ENCODE peak calls at places on chromosomes 1 and 21, in seven cellular contexts. One of them, this sample, is unnamed. For H3K9me3, the result is how much of the 10 kb centered on the place peaks cover.

GRCh38 chr1:234554478-234555311 is 55.3 kb downstream of the IRF2BP2 start:
- DNase-seq in OCI-LY7: no peak
- DNase-seq in MM.1S: no peak
- DNase-seq in aorta: no peak
- DNase-seq in Peyer's patch: no peak
- DNase-seq in heart right ventricle: no peak
- DNase-seq in endodermal cell: peak
- DNase-seq in this sample: no peak

GRCh38 chr1:225554216-225554812 is 98.6 kb downstream of the ENAH start:
- DNase-seq in OCI-LY7: peak
- DNase-seq in MM.1S: peak
- DNase-seq in aorta: no peak
- DNase-seq in Peyer's patch: no peak
- DNase-seq in heart right ventricle: no peak
- DNase-seq in endodermal cell: no peak
- DNase-seq in this sample: peak

GRCh38 chr1:232306269-232306911 is 323.5 kb downstream of the SIPA1L2 start:
- DNase-seq in OCI-LY7: no peak
- DNase-seq in MM.1S: no peak
- DNase-seq in aorta: no peak
- DNase-seq in Peyer's patch: no peak
- DNase-seq in heart right ventricle: peak
- DNase-seq in endodermal cell: peak
- DNase-seq in this sample: no peak

GRCh38 chr1:198167436-198167934 is 10.7 kb downstream of the NEK7 start:
- DNase-seq in OCI-LY7: peak
- DNase-seq in MM.1S: no peak
- DNase-seq in aorta: no peak
- DNase-seq in Peyer's patch: no peak
- DNase-seq in heart right ventricle: peak
- DNase-seq in endodermal cell: no peak
- DNase-seq in this sample: peak

GRCh38 chr1:61953076-61953789 is 211.0 kb downstream of the PATJ start:
- DNase-seq in OCI-LY7: no peak
- DNase-seq in MM.1S: no peak
- DNase-seq in aorta: no peak
- DNase-seq in Peyer's patch: no peak
- DNase-seq in heart right ventricle: no peak
- DNase-seq in endodermal cell: no peak
- DNase-seq in this sample: no peak

GRCh38 chr1:183178490-183178889 is 7.6 kb upstream of the LAMC2 start:
- DNase-seq in OCI-LY7: no peak
- DNase-seq in MM.1S: no peak
- DNase-seq in aorta: no peak
- DNase-seq in Peyer's patch: no peak
- DNase-seq in heart right ventricle: no peak
- DNase-seq in endodermal cell: no peak
- DNase-seq in this sample: no peak

GRCh38 chr1:25896266-25896665 is 10.0 kb downstream of the STMN1 start:
- DNase-seq in OCI-LY7: no peak
- DNase-seq in MM.1S: no peak
- DNase-seq in aorta: no peak
- DNase-seq in Peyer's patch: no peak
- DNase-seq in heart right ventricle: no peak
- DNase-seq in endodermal cell: no peak
- DNase-seq in this sample: no peak

GRCh38 chr1:182622795-182623528 is 18.8 kb upstream of the RGS16 start:
- DNase-seq in OCI-LY7: peak
- DNase-seq in MM.1S: no peak
- DNase-seq in aorta: no peak
- DNase-seq in Peyer's patch: no peak
- DNase-seq in heart right ventricle: peak
- DNase-seq in endodermal cell: no peak
- DNase-seq in this sample: no peak

GRCh38 chr1:211497489-211498045 is 5.6 kb upstream of the RD3 start:
- DNase-seq in OCI-LY7: no peak
- DNase-seq in MM.1S: no peak
- DNase-seq in aorta: peak
- DNase-seq in Peyer's patch: no peak
- DNase-seq in heart right ventricle: no peak
- DNase-seq in endodermal cell: no peak
- DNase-seq in this sample: no peak

GRCh38 chr1:90579212-90579802 is 137.8 kb downstream of the BARHL2 start:
- DNase-seq in OCI-LY7: peak
- DNase-seq in MM.1S: peak
- DNase-seq in aorta: no peak
- DNase-seq in Peyer's patch: no peak
- DNase-seq in heart right ventricle: no peak
- DNase-seq in endodermal cell: no peak
- DNase-seq in this sample: peak

GRCh38 chr21:36184561-36184960 is 27.9 kb downstream of the DOP1B start:
- DNase-seq in OCI-LY7: no peak
- DNase-seq in MM.1S: no peak
- DNase-seq in aorta: peak
- DNase-seq in Peyer's patch: no peak
- DNase-seq in heart right ventricle: no peak
- DNase-seq in endodermal cell: no peak
- DNase-seq in this sample: no peak

GRCh38 chr1:101122452-101123166 is 97.0 kb upstream of the DPH5 start:
- DNase-seq in OCI-LY7: no peak
- DNase-seq in MM.1S: peak
- DNase-seq in aorta: no peak
- DNase-seq in Peyer's patch: no peak
- DNase-seq in heart right ventricle: no peak
- DNase-seq in endodermal cell: no peak
- DNase-seq in this sample: peak

GRCh38 chr1:198679535-198680173 is 40.8 kb downstream of the PTPRC start:
- DNase-seq in OCI-LY7: no peak
- DNase-seq in MM.1S: no peak
- DNase-seq in aorta: peak
- DNase-seq in Peyer's patch: peak
- DNase-seq in heart right ventricle: no peak
- DNase-seq in endodermal cell: no peak
- DNase-seq in this sample: peak

GRCh38 chr1:229952670-229953520 is 114.1 kb upstream of the GALNT2 start:
- DNase-seq in OCI-LY7: no peak
- DNase-seq in MM.1S: no peak
- DNase-seq in aorta: no peak
- DNase-seq in Peyer's patch: no peak
- DNase-seq in heart right ventricle: no peak
- DNase-seq in endodermal cell: no peak
- DNase-seq in this sample: no peak

GRCh38 chr1:8201331-8201861 is 116.5 kb upstream of the SLC45A1 start:
- DNase-seq in OCI-LY7: no peak
- DNase-seq in MM.1S: no peak
- DNase-seq in aorta: peak
- DNase-seq in Peyer's patch: no peak
- DNase-seq in heart right ventricle: no peak
- DNase-seq in endodermal cell: peak
- DNase-seq in this sample: no peak

GRCh38 chr1:11355594-11356467 is 82.8 kb downstream of the UBIAD1 start:
- DNase-seq in OCI-LY7: no peak
- DNase-seq in MM.1S: no peak
- DNase-seq in aorta: no peak
- DNase-seq in Peyer's patch: no peak
- DNase-seq in heart right ventricle: no peak
- DNase-seq in endodermal cell: peak
- DNase-seq in this sample: no peak

GRCh38 chr1:170290971-170291370 is 145.2 kb downstream of the NTMT2 start:
- DNase-seq in OCI-LY7: no peak
- DNase-seq in MM.1S: no peak
- DNase-seq in aorta: no peak
- DNase-seq in Peyer's patch: no peak
- DNase-seq in heart right ventricle: no peak
- DNase-seq in endodermal cell: no peak
- DNase-seq in this sample: no peak

GRCh38 chr1:201537966-201538617 is 835 bp upstream of the NAV1 start:
- DNase-seq in OCI-LY7: no peak
- DNase-seq in MM.1S: no peak
- DNase-seq in aorta: no peak
- DNase-seq in Peyer's patch: no peak
- DNase-seq in heart right ventricle: no peak
- DNase-seq in endodermal cell: peak
- DNase-seq in this sample: no peak

GRCh38 chr1:241499910-241500309 is 19.6 kb downstream of the FH start:
- DNase-seq in OCI-LY7: peak
- DNase-seq in MM.1S: peak
- DNase-seq in aorta: no peak
- DNase-seq in Peyer's patch: no peak
- DNase-seq in heart right ventricle: no peak
- DNase-seq in endodermal cell: peak
- DNase-seq in this sample: no peak

GRCh38 chr1:17654519-17654918 is 100.6 kb upstream of the ACTL8 start:
- DNase-seq in OCI-LY7: no peak
- DNase-seq in MM.1S: no peak
- DNase-seq in aorta: no peak
- DNase-seq in Peyer's patch: no peak
- DNase-seq in heart right ventricle: no peak
- DNase-seq in endodermal cell: no peak
- DNase-seq in this sample: no peak

GRCh38 chr1:10900691-10901090 is 104.2 kb upstream of the CASZ1 start:
- DNase-seq in OCI-LY7: no peak
- DNase-seq in MM.1S: no peak
- DNase-seq in aorta: peak
- DNase-seq in Peyer's patch: peak
- DNase-seq in heart right ventricle: no peak
- DNase-seq in endodermal cell: peak
- DNase-seq in this sample: no peak

DNA sequence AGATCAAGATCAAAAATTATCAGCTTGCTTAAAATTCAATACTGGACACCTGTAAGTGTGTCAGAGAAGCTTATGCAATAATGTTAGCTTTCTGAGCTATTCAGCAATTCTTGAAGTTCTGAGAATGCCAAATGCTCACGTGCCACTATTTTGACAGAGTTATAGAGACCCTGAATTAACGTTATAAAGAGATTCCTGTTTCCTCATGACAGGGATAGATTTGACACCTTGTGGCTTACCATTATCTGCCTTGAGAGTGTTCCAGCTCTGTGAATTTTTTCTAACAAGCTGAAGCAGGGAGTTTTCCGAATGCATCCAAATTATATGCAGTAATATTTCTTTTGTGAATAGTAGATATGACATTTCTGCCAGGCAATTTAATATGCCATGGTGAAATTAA is 781.6 kb downstream of the ADGRL2 start:
- DNase-seq in OCI-LY7: no peak
- DNase-seq in MM.1S: no peak
- DNase-seq in aorta: no peak
- DNase-seq in Peyer's patch: no peak
- DNase-seq in heart right ventricle: no peak
- DNase-seq in endodermal cell: no peak
- DNase-seq in this sample: no peak
- H3K9me3 ChIP-seq in OCI-LY7: under half
- H3K9me3 ChIP-seq in MM.1S: under half
- H3K9me3 ChIP-seq in aorta: under half
- H3K9me3 ChIP-seq in Peyer's patch: under half
- H3K9me3 ChIP-seq in heart right ventricle: under half
- H3K9me3 ChIP-seq in endodermal cell: under half
- H3K9me3 ChIP-seq in this sample: under half

DNA sequence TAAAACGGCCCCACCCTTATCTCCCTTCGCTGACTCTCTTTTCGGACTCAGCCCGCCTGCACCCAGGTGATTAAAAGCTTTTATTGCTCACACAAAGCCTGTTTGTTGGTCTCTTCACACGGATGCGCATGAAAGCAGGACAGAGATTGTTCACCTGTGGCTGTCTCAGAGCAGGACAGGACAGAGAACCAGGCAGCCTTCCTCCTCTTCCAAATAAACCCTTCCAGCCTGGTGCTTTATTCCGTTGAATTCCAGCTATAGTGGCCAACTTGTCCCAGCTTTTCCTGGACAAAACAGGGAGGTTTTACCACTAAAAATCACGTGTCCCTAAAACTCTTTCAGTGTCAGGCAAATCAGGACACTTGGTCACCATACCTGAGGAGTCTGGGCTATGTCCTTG is 9.5 kb upstream of the DMRTB1 start:
- DNase-seq in OCI-LY7: no peak
- DNase-seq in MM.1S: no peak
- DNase-seq in aorta: no peak
- DNase-seq in Peyer's patch: no peak
- DNase-seq in heart right ventricle: no peak
- DNase-seq in endodermal cell: peak
- DNase-seq in this sample: no peak
- H3K27ac ChIP-seq in OCI-LY7: no peak
- H3K27ac ChIP-seq in MM.1S: no peak
- H3K27ac ChIP-seq in aorta: no peak
- H3K27ac ChIP-seq in Peyer's patch: no peak
- H3K27ac ChIP-seq in heart right ventricle: no peak
- H3K27ac ChIP-seq in endodermal cell: no peak
- H3K27ac ChIP-seq in this sample: no peak

DNA sequence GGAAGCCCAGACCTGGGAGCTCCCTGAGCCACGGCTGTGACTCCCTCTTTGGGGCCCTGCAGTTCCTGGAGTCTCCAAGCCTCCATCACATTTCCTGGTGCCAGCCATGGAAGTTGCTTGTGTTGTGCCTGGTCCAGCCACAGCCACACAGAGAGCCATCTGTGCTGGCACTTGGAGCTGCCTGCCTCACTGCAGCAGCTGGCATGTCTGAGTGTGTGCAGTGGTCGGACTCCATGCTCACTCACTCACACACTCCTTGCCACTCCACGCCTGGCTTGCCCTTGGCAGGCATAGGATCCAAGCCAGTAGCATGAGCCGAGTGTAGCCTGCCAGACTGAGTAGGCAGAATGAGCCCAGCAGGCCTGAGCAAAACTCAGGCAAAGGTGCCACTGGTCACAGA is 516.3 kb upstream of the BEND5 start:
- DNase-seq in OCI-LY7: no peak
- DNase-seq in MM.1S: no peak
- DNase-seq in aorta: no peak
- DNase-seq in Peyer's patch: no peak
- DNase-seq in heart right ventricle: no peak
- DNase-seq in endodermal cell: no peak
- DNase-seq in this sample: no peak
- H3K9me3 ChIP-seq in OCI-LY7: under half
- H3K9me3 ChIP-seq in MM.1S: under half
- H3K9me3 ChIP-seq in aorta: under half
- H3K9me3 ChIP-seq in Peyer's patch: under half
- H3K9me3 ChIP-seq in heart right ventricle: under half
- H3K9me3 ChIP-seq in endodermal cell: half or more
- H3K9me3 ChIP-seq in this sample: under half

GRCh38 chr21:26659181-26659580 is 86.1 kb upstream of the CYYR1 start:
- DNase-seq in OCI-LY7: no peak
- DNase-seq in MM.1S: no peak
- DNase-seq in aorta: no peak
- DNase-seq in Peyer's patch: no peak
- DNase-seq in heart right ventricle: no peak
- DNase-seq in endodermal cell: no peak
- DNase-seq in this sample: no peak

GRCh38 chr21:26655466-26655865 is 82.4 kb upstream of the CYYR1 start:
- DNase-seq in OCI-LY7: no peak
- DNase-seq in MM.1S: no peak
- DNase-seq in aorta: no peak
- DNase-seq in Peyer's patch: no peak
- DNase-seq in heart right ventricle: no peak
- DNase-seq in endodermal cell: no peak
- DNase-seq in this sample: no peak

DNA sequence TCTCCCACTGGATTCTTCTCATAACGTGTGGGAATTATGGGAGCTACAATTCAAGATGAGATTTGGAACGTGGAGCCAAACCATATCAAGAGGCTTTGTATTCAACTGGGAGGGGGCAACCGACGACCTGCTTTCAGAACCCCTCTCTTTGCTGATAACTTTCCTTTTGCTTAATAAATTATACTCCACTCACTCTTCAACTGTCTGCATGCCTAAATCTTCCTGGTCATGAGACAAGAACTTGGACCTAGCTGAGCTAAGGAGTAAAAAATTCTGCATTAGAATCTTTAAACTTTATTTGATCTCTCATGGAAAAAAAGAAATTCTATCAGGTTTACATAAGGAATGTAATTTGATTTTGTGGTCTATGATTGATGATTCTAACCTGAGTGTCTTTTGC is 86.7 kb upstream of the CYYR1 start:
- DNase-seq in OCI-LY7: no peak
- DNase-seq in MM.1S: no peak
- DNase-seq in aorta: no peak
- DNase-seq in Peyer's patch: no peak
- DNase-seq in heart right ventricle: no peak
- DNase-seq in endodermal cell: no peak
- DNase-seq in this sample: no peak
- H3K27ac ChIP-seq in OCI-LY7: no peak
- H3K27ac ChIP-seq in MM.1S: no peak
- H3K27ac ChIP-seq in aorta: no peak
- H3K27ac ChIP-seq in Peyer's patch: no peak
- H3K27ac ChIP-seq in heart right ventricle: no peak
- H3K27ac ChIP-seq in endodermal cell: no peak
- H3K27ac ChIP-seq in this sample: no peak

This sample was measured in CD4-positive, CD25-positive, alpha-beta regulatory T cell.